ENCODE peak calls at places on chromosomes 4 and X, in four cellular contexts. J, Y, M and W are unnamed samples.

GRCh38 chrX:56764975-56765791 is 36.1 kb downstream of the NBDY start:
- DNase-seq in J (no peak), Y (no peak), M (no peak), W (no peak)

GRCh38 chr4:163048447-163048846 is 118.2 kb downstream of the NAF1 start:
- DNase-seq in J (no peak), Y (peak), M (no peak), W (no peak)

GRCh38 chr4:81737865-81738559 is 266.3 kb upstream of the RASGEF1B start:
- DNase-seq in J (no peak), Y (no peak), M (no peak), W (no peak)

GRCh38 chr4:121950680-121951569 is 935 bp downstream of the TRPC3 start:
- DNase-seq in J (no peak), Y (peak), M (no peak), W (no peak)

GRCh38 chrX:47483310-47484268 is 567 bp upstream of the ZNF41 start:
- DNase-seq in J (no peak), Y (no peak), M (peak), W (peak)

GRCh38 chr4:42713371-42713770 is 56.5 kb upstream of the ATP8A1 start:
- DNase-seq in J (no peak), Y (no peak), M (no peak), W (no peak)

GRCh38 chrX:70452143-70452733 is 7.6 kb downstream of the DLG3 start:
- DNase-seq in J (peak), Y (peak), M (peak), W (peak)

GRCh38 chr4:95693594-95693993 is 144.8 kb upstream of the UNC5C start:
- DNase-seq in J (no peak), Y (no peak), M (no peak), W (no peak)

GRCh38 chr4:125796138-125796537 is 481.4 kb downstream of the FAT4 start:
- DNase-seq in J (no peak), Y (no peak), M (peak), W (no peak)

GRCh38 chr4:110620352-110621327 is 2.2 kb downstream of the PITX2 start:
- DNase-seq in J (no peak), Y (no peak), M (no peak), W (no peak)

GRCh38 chr4:184769285-184769825 is 35.5 kb upstream of the CENPU start:
- DNase-seq in J (no peak), Y (no peak), M (no peak), W (no peak)

GRCh38 chrX:132444936-132445335 is 43.9 kb downstream of the MBNL3 start:
- DNase-seq in J (no peak), Y (no peak), M (no peak), W (no peak)

GRCh38 chr4:114225462-114225861 is 246.0 kb upstream of the ARSJ start:
- DNase-seq in J (no peak), Y (no peak), M (no peak), W (no peak)